ENCODE peak calls at places on chromosome 22, in four cellular contexts. V is fibroblast of gingiva; T is stimulated activated naive B cell treated with anti-CD40 and anti-IgM and Interleukin-4, amounts not matched to agents 10 μg/mL and 1 μg/mL and 100 μg/mL, for 72 hours; J is NCI-H69. Z is an unnamed sample.

GRCh38 chr22:30392661-30393321 is 4.0 kb upstream of the SEC14L2 start:
- DNase-seq in V (no peak), T (no peak), J (no peak), Z (peak)

GRCh38 chr22:46367707-46368191 is 32.2 kb downstream of the TRMU start:
- DNase-seq in V (peak), T (peak), J (peak), Z (peak)

GRCh38 chr22:23182289-23183106 is 2.2 kb downstream of the BCR start:
- DNase-seq in V (peak), T (peak), J (peak), Z (no peak)

GRCh38 chr22:22210375-22210774 is 34.2 kb upstream of the VPREB1 start:
- DNase-seq in V (no peak), T (peak), J (no peak), Z (peak)

GRCh38 chr22:29308791-29309262 is 2.4 kb downstream of the GAS2L1 start:
- DNase-seq in V (peak), T (no peak), J (no peak), Z (no peak)

GRCh38 chr22:50012201-50013181 is at the start of gene IL17REL:
- DNase-seq in V (no peak), T (no peak), J (peak), Z (peak)

GRCh38 chr22:42895541-42895981 is 38.5 kb upstream of the ARFGAP3 start:
- DNase-seq in V (no peak), T (no peak), J (no peak), Z (no peak)

GRCh38 chr22:49426618-49427266 is 400.9 kb downstream of the BRD1 start:
- DNase-seq in V (no peak), T (no peak), J (no peak), Z (no peak)

GRCh38 chr22:42342426-42343135 is 72.1 kb upstream of the TCF20 start:
- DNase-seq in V (no peak), T (no peak), J (peak), Z (no peak)

GRCh38 chr22:41302016-41302767 is 867 bp downstream of the ZC3H7B start:
- DNase-seq in V (no peak), T (peak), J (peak), Z (no peak)

GRCh38 chr22:29391546-29391945 is 3.2 kb upstream of the AP1B1 start:
- DNase-seq in V (no peak), T (no peak), J (no peak), Z (no peak)

GRCh38 chr22:24937114-24937513 is 9.4 kb downstream of the LHFPL7 start:
- DNase-seq in V (no peak), T (no peak), J (peak), Z (peak)

GRCh38 chr22:21942407-21942895 is 10.2 kb downstream of the PPM1F start:
- DNase-seq in V (peak), T (no peak), J (no peak), Z (no peak)

Z was measured in DMS53.